ENCODE peak calls at places on chromosomes 12 and 14, in seven cellular contexts. L is fibroblast of mammary gland, Q is germinal center, F is smooth muscle cell of the brain vasculature, N is DMS153, S is cardiac fibroblast, P is transverse colon. Z is an unnamed sample.
A peak's percentile ranks its signal among the peaks of the same experiment; 100 is the strongest.

GRCh38 chr12:52180971-52181628 is 10.7 kb downstream of the KRT80 start:
- DNase-seq in F (no peak), P (no peak), N (no peak), S (no peak), Q (no peak), L (no peak), Z (no peak)

GRCh38 chr12:128091101-128091795 is 175.7 kb upstream of the TMEM132C start:
- DNase-seq in S (no peak), F (no peak), L (no peak), N (no peak), P (no peak), Q (no peak), Z (no peak)

GRCh38 chr12:100668939-100669536 is 95.6 kb downstream of the GAS2L3 start:
- DNase-seq in L (peak; percentile 71), F (peak; percentile 43), S (peak; percentile 78), N (peak; percentile 46), Q (peak; percentile 57), P (peak; percentile 80), Z (peak; percentile 51)

GRCh38 chr12:32811686-32812392 is 56.1 kb upstream of the YARS2 start:
- DNase-seq in N (no peak), P (no peak), F (no peak), L (peak; percentile 2), Q (no peak), S (no peak), Z (no peak)

GRCh38 chr14:37482428-37482827 is 112.6 kb downstream of the FOXA1 start:
- DNase-seq in Q (no peak), P (no peak), N (no peak), F (no peak), S (no peak), L (no peak), Z (no peak)

GRCh38 chr12:9149372-9149771 is 33.7 kb upstream of the A2M start:
- DNase-seq in L (no peak), S (no peak), F (no peak), P (no peak), Q (peak; percentile 6), N (no peak), Z (no peak)

GRCh38 chr14:85607571-85608219 is 77.8 kb downstream of the FLRT2 start:
- DNase-seq in L (peak; percentile 96), S (peak; percentile 85), Q (no peak), N (no peak), F (no peak), P (no peak), Z (no peak)

GRCh38 chr14:60327447-60328331 is 78.7 kb downstream of the PPM1A start:
- DNase-seq in Q (peak; percentile 76), L (peak; percentile 41), N (peak; percentile 73), F (no peak), P (peak; percentile 60), S (no peak), Z (peak; percentile 95)

GRCh38 chr14:76975051-76975450 is 53.5 kb downstream of the IRF2BPL start:
- DNase-seq in L (no peak), Q (no peak), F (no peak), P (no peak), N (no peak), S (no peak), Z (no peak)

GRCh38 chr12:112947761-112948160 is 9.5 kb downstream of the OAS3 start:
- DNase-seq in Q (no peak), F (no peak), L (no peak), S (no peak), P (no peak), N (no peak), Z (no peak)

GRCh38 chr12:56838602-56839488 is 75.7 kb downstream of the HSD17B6 start:
- DNase-seq in F (no peak), Q (no peak), P (no peak), S (no peak), N (no peak), L (no peak), Z (no peak)

GRCh38 chr14:104644656-104645055 is 40.1 kb upstream of the TMEM179 start:
- DNase-seq in L (no peak), Q (no peak), S (no peak), P (no peak), F (no peak), N (no peak), Z (no peak)

GRCh38 chr12:15837141-15837781 is 44.9 kb upstream of the STRAP start:
- DNase-seq in S (peak; percentile 19), L (peak; percentile 77), F (no peak), P (no peak), Q (no peak), N (no peak), Z (no peak)

GRCh38 chr12:11347810-11348209 is 37.6 kb upstream of the PRB4 start:
- DNase-seq in N (no peak), S (no peak), L (no peak), Q (no peak), P (no peak), F (no peak), Z (no peak)

GRCh38 chr12:21190016-21190415 is 59.0 kb downstream of the SLCO1B1 start:
- DNase-seq in S (no peak), P (no peak), L (no peak), N (no peak), Q (no peak), F (no peak), Z (no peak)

GRCh38 chr12:121796855-121797751 is 3.6 kb upstream of the RHOF start:
- DNase-seq in Q (no peak), N (peak; percentile 64), S (peak; percentile 90), L (peak; percentile 85), F (no peak), P (peak; percentile 96), Z (peak; percentile 30)

GRCh38 chr14:72651081-72651480 is 242.8 kb downstream of the DPF3 start:
- DNase-seq in F (no peak), Q (no peak), P (no peak), N (no peak), L (peak; percentile 28), S (peak; percentile 35), Z (no peak)

GRCh38 chr12:18683603-18684002 is 54.2 kb downstream of the PLCZ1 start:
- DNase-seq in N (no peak), P (no peak), Q (no peak), F (no peak), S (peak; percentile 56), L (peak; percentile 38), Z (no peak)

GRCh38 chr12:118102070-118102469 is 1.7 kb downstream of the VSIG10 start:
- DNase-seq in L (no peak), P (peak; percentile 35), S (no peak), N (peak; percentile 9), Q (no peak), F (no peak), Z (no peak)

GRCh38 chr12:30701056-30701455 is 5.4 kb upstream of the IPO8 start:
- DNase-seq in F (no peak), N (no peak), Q (no peak), P (no peak), S (peak; percentile 6), L (peak; percentile 28), Z (no peak)

GRCh38 chr12:120988234-120988633 is 9.9 kb downstream of the HNF1A start:
- DNase-seq in P (no peak), N (no peak), F (no peak), L (no peak), S (no peak), Q (no peak), Z (no peak)

GRCh38 chr14:52873694-52874093 is 77.2 kb downstream of the FERMT2 start:
- DNase-seq in L (peak; percentile 79), P (no peak), S (peak; percentile 73), N (no peak), Q (no peak), F (no peak), Z (no peak)

GRCh38 chr12:120292411-120292660 is 633 bp upstream of the RNU4-2 start:
- DNase-seq in S (no peak), P (no peak), Q (no peak), N (no peak), L (no peak), F (peak; percentile 12), Z (no peak)

GRCh38 chr12:117119592-117120198 is 20.5 kb upstream of the TESC start:
- DNase-seq in Q (peak; percentile 50), S (peak; percentile 36), L (no peak), F (no peak), N (peak; percentile 4), P (no peak), Z (peak; percentile 59)

GRCh38 chr12:27272375-27273028 is 28.4 kb downstream of the STK38L start:
- DNase-seq in Q (no peak), N (peak; percentile 65), L (no peak), S (no peak), P (no peak), F (no peak), Z (peak; percentile 37)

GRCh38 chr14:43145361-43145760 is 1361.7 kb downstream of the FSCB start:
- DNase-seq in P (no peak), N (no peak), L (peak; percentile 21), S (no peak), F (no peak), Q (no peak), Z (no peak)

GRCh38 chr12:49548822-49549648 is 10.2 kb downstream of the KCNH3 start:
- DNase-seq in P (peak; percentile 17), F (no peak), S (peak; percentile 16), N (peak; percentile 13), L (no peak), Q (peak; percentile 65), Z (no peak)

GRCh38 chr12:56954956-56955355 is 2.5 kb downstream of the RDH16 start:
- DNase-seq in N (no peak), P (no peak), Q (no peak), S (no peak), F (no peak), L (no peak), Z (no peak)

GRCh38 chr14:100438678-100439592 is 115.8 kb downstream of the SLC25A47 start:
- DNase-seq in S (peak; percentile 83), L (peak; percentile 88), P (peak; percentile 87), F (no peak), N (no peak), Q (no peak), Z (peak; percentile 74)

GRCh38 chr14:67934851-67935250 is 115.3 kb downstream of the RAD51B start:
- DNase-seq in N (no peak), Q (no peak), S (no peak), L (no peak), F (no peak), P (no peak), Z (no peak)

GRCh38 chr14:92673601-92674000 is 74.8 kb downstream of the LGMN start:
- DNase-seq in S (no peak), F (no peak), P (no peak), N (no peak), L (no peak), Q (no peak), Z (no peak)

GRCh38 chr12:15693233-15693911 is 95.8 kb downstream of the EPS8 start:
- DNase-seq in F (no peak), S (peak; percentile 73), Q (no peak), P (no peak), N (no peak), L (peak; percentile 72), Z (no peak)

GRCh38 chr12:5840900-5841299 is 104.2 kb downstream of the ANO2 start:
- DNase-seq in N (no peak), F (no peak), L (no peak), Q (no peak), S (no peak), P (no peak), Z (no peak)

GRCh38 chr12:48183091-48183875 is at the start of gene CCDC184:
- DNase-seq in P (peak; percentile 60), L (peak; percentile 71), S (peak; percentile 83), N (peak; percentile 63), Q (peak; percentile 76), F (no peak), Z (peak; percentile 9)

GRCh38 chr14:64645220-64645891 is 58.9 kb upstream of the PLEKHG3 start:
- DNase-seq in S (peak; percentile 77), P (no peak), F (peak; percentile 87), N (no peak), Q (no peak), L (peak; percentile 99), Z (no peak)

GRCh38 chr14:89336338-89336737 is 80.7 kb downstream of the FOXN3 start:
- DNase-seq in F (no peak), P (no peak), N (no peak), Q (no peak), L (no peak), S (no peak), Z (no peak)

GRCh38 chr14:91261115-91261514 is 16.6 kb upstream of the GPR68 start:
- DNase-seq in N (no peak), S (no peak), F (no peak), L (no peak), Q (no peak), P (no peak), Z (no peak)

GRCh38 chr14:30240685-30241084 is 313.0 kb upstream of the PRKD1 start:
- DNase-seq in P (no peak), S (peak; percentile 41), L (peak; percentile 67), Q (no peak), N (no peak), F (no peak), Z (no peak)

Z was measured in NCI-H2107.